ENCODE peak calls at places on chromosomes 4 and X, in ten cellular contexts. V is cardiac fibroblast, C is AG10803, I is foreskin fibroblast, W is iPS-NIHi11, Q is transverse colon, G is NCI-H460, K is OCI-M1, O is GM20000, A is C1 segment of cervical spinal cord. F is an unnamed sample.

GRCh38 chrX:71053217-71053621 is 14.9 kb downstream of the SNX12 start:
- DNase-seq in W (peak), C (no peak), I (no peak), K (peak), O (peak), V (no peak), A (no peak), G (no peak), Q (no peak), F (peak)

GRCh38 chr4:17967078-17967477 is 54.5 kb downstream of the LCORL start:
- DNase-seq in G (no peak), K (no peak), O (no peak), A (no peak), I (no peak), V (no peak), C (no peak), Q (no peak), W (no peak), F (no peak)

GRCh38 chr4:70993181-70994068 is at the start of gene DCK:
- DNase-seq in A (peak), V (peak), W (peak), I (peak), Q (peak), C (peak), K (peak), G (peak), O (peak), F (peak)

GRCh38 chr4:69881173-69881773 is 21.3 kb upstream of the SULT1E1 start:
- DNase-seq in K (peak), G (peak), C (peak), I (peak), A (no peak), O (peak), Q (peak), W (peak), V (peak), F (peak)

GRCh38 chrX:119374736-119375135 is 24.4 kb upstream of the SLC25A43 start:
- DNase-seq in K (no peak), V (peak), A (no peak), I (peak), Q (no peak), O (no peak), C (peak), W (no peak), G (no peak), F (no peak)

GRCh38 chr4:92304636-92305035 is 870 bp downstream of the GRID2 start:
- DNase-seq in O (peak), I (no peak), W (peak), C (no peak), K (no peak), V (peak), G (no peak), A (peak), Q (no peak), F (no peak)

GRCh38 chrX:12315526-12315925 is 177.3 kb downstream of the FRMPD4 start:
- DNase-seq in K (no peak), W (no peak), G (no peak), A (no peak), I (no peak), O (no peak), V (peak), C (peak), Q (no peak), F (no peak)

GRCh38 chrX:134718329-134719317 is 60.4 kb upstream of the PLAC1 start:
- DNase-seq in V (peak), W (peak), O (no peak), Q (no peak), K (peak), G (peak), I (peak), A (no peak), C (peak), F (peak)

GRCh38 chrX:115393271-115393670 is 103.8 kb downstream of the LUZP4 start:
- DNase-seq in V (peak), O (no peak), C (peak), Q (no peak), I (peak), G (no peak), K (peak), W (no peak), A (no peak), F (no peak)

GRCh38 chrX:106730385-106730784 is 3.9 kb downstream of the RNF128 start:
- DNase-seq in W (no peak), K (peak), C (no peak), I (no peak), O (no peak), G (no peak), V (no peak), Q (no peak), A (no peak), F (no peak)

F was measured in fibroblast of the conjunctiva.